ENCODE peak calls at places on chromosomes 1 and 21, in seven cellular contexts. E is hippocampal formation; X is AG08396; K is GM12878; Z is NCI-H1694 treated with DMSO at 0.1 percent for 48 hours; N is CD8-positive, alpha-beta T cell; C is ureter. G is an unnamed sample.

GRCh38 chr21:46098303-46099141 is 610 bp downstream of the COL6A2 start:
- DNase-seq in E (no peak), X (peak), K (no peak), Z (no peak), N (peak), C (peak), G (no peak)

GRCh38 chr1:70628973-70629372 is 217.9 kb downstream of the CTH start:
- DNase-seq in E (no peak), X (no peak), K (no peak), Z (no peak), N (no peak), C (no peak), G (no peak)

GRCh38 chr1:238501290-238501689 is 610.6 kb upstream of the ZP4 start:
- DNase-seq in E (no peak), X (no peak), K (no peak), Z (no peak), N (no peak), C (no peak), G (no peak)

GRCh38 chr21:42614391-42614790 is 39.0 kb upstream of the PDE9A start:
- DNase-seq in E (no peak), X (no peak), K (no peak), Z (no peak), N (peak), C (no peak), G (no peak)

GRCh38 chr1:18962121-18962721 is 5.7 kb upstream of the IFFO2 start:
- DNase-seq in E (no peak), X (no peak), K (no peak), Z (no peak), N (no peak), C (no peak), G (no peak)

GRCh38 chr1:5125208-5125607 is 470.8 kb downstream of the AJAP1 start:
- DNase-seq in E (no peak), X (no peak), K (no peak), Z (no peak), N (no peak), C (no peak), G (no peak)

GRCh38 chr1:231983266-231984193 is 356.9 kb downstream of the DISC1 start:
- DNase-seq in E (no peak), X (no peak), K (peak), Z (no peak), N (no peak), C (no peak), G (no peak)

GRCh38 chr1:207628776-207629175 is 16.2 kb upstream of the CR1L start:
- DNase-seq in E (no peak), X (no peak), K (no peak), Z (no peak), N (no peak), C (no peak), G (no peak)

GRCh38 chr21:29521872-29522271 is 223.2 kb downstream of the BACH1 start:
- DNase-seq in E (no peak), X (no peak), K (no peak), Z (no peak), N (no peak), C (no peak), G (no peak)

GRCh38 chr1:25486602-25487001 is 55.9 kb downstream of the MACO1 start:
- DNase-seq in E (no peak), X (peak), K (no peak), Z (no peak), N (no peak), C (no peak), G (no peak)

GRCh38 chr1:196910208-196910607 is 22.4 kb downstream of the CFHR4 start:
- DNase-seq in E (no peak), X (no peak), K (no peak), Z (peak), N (no peak), C (no peak), G (no peak)

GRCh38 chr1:190178827-190179226 is 298.8 kb downstream of the BRINP3 start:
- DNase-seq in E (no peak), X (no peak), K (no peak), Z (no peak), N (no peak), C (no peak), G (no peak)

GRCh38 chr21:45048968-45049367 is 25.4 kb upstream of the ADARB1 start:
- DNase-seq in E (no peak), X (no peak), K (no peak), Z (no peak), N (no peak), C (no peak), G (no peak)

GRCh38 chr1:198492872-198493271 is 47.6 kb downstream of the ATP6V1G3 start:
- DNase-seq in E (no peak), X (peak), K (no peak), Z (no peak), N (no peak), C (no peak), G (no peak)

GRCh38 chr1:223374064-223374610 is 10.2 kb upstream of the SUSD4 start:
- DNase-seq in E (no peak), X (no peak), K (no peak), Z (no peak), N (no peak), C (no peak), G (no peak)

GRCh38 chr1:111603979-111604378 is 15.6 kb upstream of the RAP1A start:
- DNase-seq in E (no peak), X (no peak), K (no peak), Z (no peak), N (peak), C (no peak), G (no peak)

GRCh38 chr1:153390938-153391710 is at the start of gene S100A8:
- DNase-seq in E (no peak), X (no peak), K (no peak), Z (peak), N (no peak), C (no peak), G (peak)

GRCh38 chr1:117171900-117172501 is 38.7 kb downstream of the VTCN1 start:
- DNase-seq in E (no peak), X (no peak), K (no peak), Z (peak), N (no peak), C (peak), G (no peak)

GRCh38 chr1:61287734-61288133 is 205.4 kb downstream of the NFIA start:
- DNase-seq in E (no peak), X (peak), K (no peak), Z (no peak), N (no peak), C (no peak), G (no peak)

GRCh38 chr21:28734522-28735175 is 258.0 kb downstream of the LTN1 start:
- DNase-seq in E (no peak), X (no peak), K (no peak), Z (no peak), N (no peak), C (no peak), G (no peak)